ENCODE peak calls at places on chromosomes 16 and 17, in seven cellular contexts. P is germinal center, O is HT-29, D is stomach, V is GM12878, T is GOT3, B is NCI-H460. N is an unnamed sample.

GRCh38 chr16:73057369-73058210 is 9.7 kb upstream of the ZFHX3 start:
- DNase-seq in V (no peak), O (peak), B (no peak), T (no peak), D (no peak), P (peak), N (no peak)

GRCh38 chr16:23466162-23466885 is 13.3 kb upstream of the COG7 start:
- DNase-seq in V (no peak), P (no peak), D (no peak), O (no peak), T (peak), B (peak), N (no peak)

GRCh38 chr17:34641368-34641767 is 62.0 kb downstream of the TMEM132E start:
- DNase-seq in B (no peak), P (no peak), T (no peak), D (no peak), O (no peak), V (no peak), N (no peak)

GRCh38 chr17:56636276-56636675 is 42.8 kb downstream of the NOG start:
- DNase-seq in D (no peak), T (no peak), P (no peak), O (no peak), B (no peak), V (no peak), N (no peak)

GRCh38 chr16:70687671-70688265 is 1.9 kb upstream of the MTSS2 start:
- DNase-seq in V (no peak), D (no peak), O (no peak), P (no peak), T (no peak), B (no peak), N (no peak)

GRCh38 chr16:75011634-75012307 is 12.9 kb downstream of the ZNRF1 start:
- DNase-seq in T (no peak), O (no peak), D (no peak), V (peak), P (no peak), B (peak), N (no peak)

GRCh38 chr16:30063893-30064745 is 1.4 kb upstream of the ALDOA start:
- DNase-seq in V (peak), P (peak), D (peak), O (peak), T (no peak), B (peak), N (peak)

GRCh38 chr16:68267612-68268405 is 3.5 kb downstream of the SLC7A6 start:
- DNase-seq in O (peak), B (no peak), D (no peak), V (no peak), P (no peak), T (no peak), N (no peak)

GRCh38 chr16:76309639-76310335 is 32.6 kb downstream of the CNTNAP4 start:
- DNase-seq in P (no peak), D (no peak), B (no peak), T (no peak), V (no peak), O (no peak), N (no peak)

GRCh38 chr17:47192549-47192948 is 3.5 kb upstream of the CDC27 start:
- DNase-seq in T (no peak), D (no peak), P (no peak), B (no peak), O (no peak), V (peak), N (no peak)

GRCh38 chr17:42618442-42619150 is 9.1 kb downstream of the TUBG1 start:
- DNase-seq in D (peak), P (peak), T (no peak), B (no peak), V (peak), O (peak), N (peak)

GRCh38 chr17:17774009-17774881 is 62.5 kb downstream of the SREBF1 start:
- DNase-seq in V (no peak), D (peak), O (peak), P (no peak), B (no peak), T (no peak), N (peak)

GRCh38 chr17:78903101-78903779 is at the start of gene CEP295NL:
- DNase-seq in V (no peak), P (no peak), D (no peak), B (no peak), T (no peak), O (peak), N (no peak)

GRCh38 chr16:3413730-3414379 is 12.8 kb downstream of the ZNF174 start:
- DNase-seq in P (no peak), B (no peak), D (no peak), T (no peak), V (no peak), O (no peak), N (no peak)

GRCh38 chr16:82024274-82024673 is 10.8 kb upstream of the HSD17B2 start:
- DNase-seq in T (no peak), B (no peak), P (no peak), V (no peak), D (no peak), O (no peak), N (no peak)

GRCh38 chr17:80297996-80298560 is 37.4 kb downstream of the RNF213 start:
- DNase-seq in B (no peak), P (no peak), D (no peak), V (no peak), T (no peak), O (no peak), N (peak)

GRCh38 chr16:87442581-87442966 is 50.2 kb downstream of the ZCCHC14 start:
- DNase-seq in P (no peak), B (no peak), O (no peak), D (no peak), V (no peak), T (no peak), N (no peak)

GRCh38 chr16:71626018-71626857 is at the start of gene MARVELD3:
- DNase-seq in B (no peak), O (peak), T (no peak), D (peak), P (peak), V (no peak), N (peak)

GRCh38 chr16:25966172-25967097 is 274.7 kb downstream of the HS3ST4 start:
- DNase-seq in T (no peak), D (no peak), B (no peak), V (peak), P (no peak), O (no peak), N (no peak)

GRCh38 chr17:75861927-75862317 is 6.8 kb upstream of the WBP2 start:
- DNase-seq in B (no peak), P (no peak), T (no peak), O (no peak), V (no peak), D (no peak), N (no peak)

GRCh38 chr17:45729284-45729907 is 54.7 kb upstream of the CRHR1 start:
- DNase-seq in B (no peak), T (no peak), O (no peak), P (no peak), V (no peak), D (no peak), N (no peak)

GRCh38 chr17:60451965-60452364 is 29.7 kb downstream of the CHCT1 start:
- DNase-seq in O (no peak), P (no peak), D (no peak), B (no peak), T (no peak), V (no peak), N (no peak)

GRCh38 chr17:43905985-43906852 is 1.1 kb downstream of the MPP2 start:
- DNase-seq in P (no peak), V (no peak), D (peak), O (peak), T (no peak), B (no peak), N (no peak)

GRCh38 chr16:49213594-49213993 is 68.0 kb downstream of the CBLN1 start:
- DNase-seq in T (no peak), P (no peak), O (no peak), D (no peak), V (no peak), B (no peak), N (no peak)

GRCh38 chr16:53504161-53504663 is 1.2 kb upstream of the AKTIP start:
- DNase-seq in V (no peak), O (peak), T (no peak), D (peak), P (no peak), B (no peak), N (peak)

GRCh38 chr17:63434951-63435571 is 11.0 kb downstream of the CYB561 start:
- DNase-seq in O (no peak), B (no peak), P (no peak), T (no peak), V (no peak), D (peak), N (peak)

GRCh38 chr17:66432996-66433556 is 130.7 kb downstream of the PRKCA start:
- DNase-seq in O (no peak), T (no peak), B (no peak), V (no peak), D (no peak), P (no peak), N (no peak)

GRCh38 chr17:61309857-61310256 is 89.8 kb upstream of the TBX2 start:
- DNase-seq in B (no peak), P (no peak), D (no peak), V (no peak), T (no peak), O (no peak), N (no peak)

N was measured in prostate gland.